ENCODE peak calls at places on chromosome 22, in four cellular contexts. F is mammary epithelial cell, B is GM23248, N is HL-60. X is an unnamed sample.

GRCh38 chr22:25236417-25236816 is 17.0 kb downstream of the CRYBB2 start:
- DNase-seq in F (no peak), B (no peak), N (no peak), X (no peak)

GRCh38 chr22:49010901-49011300 is 816.8 kb downstream of the BRD1 start:
- DNase-seq in F (no peak), B (no peak), N (no peak), X (no peak)

GRCh38 chr22:43205748-43206514 is 19.0 kb upstream of the TTLL12 start:
- DNase-seq in F (no peak), B (no peak), N (no peak), X (no peak)

GRCh38 chr22:35631597-35631996 is 14.5 kb upstream of the MB start:
- DNase-seq in F (peak), B (peak), N (no peak), X (no peak)

GRCh38 chr22:41523464-41524221 is 20.6 kb downstream of the POLR3H start:
- DNase-seq in F (no peak), B (peak), N (no peak), X (no peak)

GRCh38 chr22:23849009-23850006 is 8.4 kb upstream of the SLC2A11 start:
- DNase-seq in F (peak), B (peak), N (no peak), X (peak)

GRCh38 chr22:44195189-44195871 is 14.6 kb downstream of the PARVG start:
- DNase-seq in F (no peak), B (no peak), N (no peak), X (no peak)

GRCh38 chr22:42419328-42419881 is 12.8 kb downstream of the NFAM1 start:
- DNase-seq in F (no peak), B (no peak), N (no peak), X (no peak)

GRCh38 chr22:20520093-20520511 is 12.7 kb downstream of the MED15 start:
- DNase-seq in F (no peak), B (peak), N (no peak), X (no peak)

GRCh38 chr22:26847046-26847445 is 189.7 kb downstream of the MIAT start:
- DNase-seq in F (no peak), B (no peak), N (no peak), X (no peak)

GRCh38 chr22:49236541-49237075 is 591.1 kb downstream of the BRD1 start:
- DNase-seq in F (no peak), B (no peak), N (no peak), X (no peak)

GRCh38 chr22:46636221-46637002 is 16.2 kb downstream of the GRAMD4 start:
- DNase-seq in F (no peak), B (peak), N (no peak), X (no peak)

GRCh38 chr22:46633334-46633890 is 13.2 kb downstream of the GRAMD4 start:
- DNase-seq in F (no peak), B (no peak), N (no peak), X (no peak)

GRCh38 chr22:46632646-46633249 is 12.6 kb downstream of the GRAMD4 start:
- DNase-seq in F (no peak), B (no peak), N (no peak), X (no peak)

GRCh38 chr22:46635756-46636155 is 15.6 kb downstream of the GRAMD4 start:
- DNase-seq in F (no peak), B (no peak), N (no peak), X (no peak)

GRCh38 chr22:46634011-46634699 is 14.0 kb downstream of the GRAMD4 start:
- DNase-seq in F (no peak), B (no peak), N (no peak), X (no peak)
- H3K27ac ChIP-seq in F (no peak), B (no peak), N (no peak), X (peak)

DNA sequence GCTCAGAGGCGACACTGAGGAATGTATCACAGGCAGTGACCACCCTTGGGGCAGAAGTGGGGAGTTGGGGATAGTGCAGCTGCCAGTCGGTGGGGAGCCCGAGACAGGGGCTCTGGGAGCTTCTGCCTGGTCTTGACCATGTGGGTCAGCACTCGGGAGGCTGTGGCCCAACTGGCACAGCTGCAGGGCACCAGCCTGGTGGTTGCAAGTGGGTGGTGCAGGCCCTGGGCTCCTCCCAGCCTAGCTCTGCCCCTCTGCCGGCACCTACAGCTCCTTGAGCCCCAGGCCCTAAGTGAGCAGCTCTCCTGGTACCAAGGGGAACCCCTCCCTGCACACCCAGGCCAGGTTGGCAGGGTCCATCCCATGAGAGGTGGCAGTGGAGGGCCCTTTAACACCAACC is 12.6 kb upstream of the RASL10A start:
- DNase-seq in F (no peak), B (no peak), N (no peak), X (no peak)
- H3K4me3 ChIP-seq in F (no peak), B (no peak), N (no peak), X (no peak)

GRCh38 chr22:38165929-38166593 is 15.6 kb downstream of the PLA2G6 start:
- DNase-seq in F (no peak), B (no peak), N (no peak), X (no peak)

GRCh38 chr22:38163844-38164577 is 17.6 kb downstream of the PLA2G6 start:
- DNase-seq in F (no peak), B (no peak), N (no peak), X (no peak)

GRCh38 chr22:38164578-38164953 is 17.1 kb downstream of the PLA2G6 start:
- DNase-seq in F (no peak), B (no peak), N (no peak), X (no peak)

GRCh38 chr22:38167988-38168407 is 13.6 kb downstream of the PLA2G6 start:
- DNase-seq in F (peak), B (no peak), N (no peak), X (no peak)

GRCh38 chr22:38162881-38163843 is 18.5 kb downstream of the PLA2G6 start:
- DNase-seq in F (no peak), B (no peak), N (no peak), X (no peak)
- H3K27ac ChIP-seq in F (no peak), B (no peak), N (no peak), X (no peak)

DNA sequence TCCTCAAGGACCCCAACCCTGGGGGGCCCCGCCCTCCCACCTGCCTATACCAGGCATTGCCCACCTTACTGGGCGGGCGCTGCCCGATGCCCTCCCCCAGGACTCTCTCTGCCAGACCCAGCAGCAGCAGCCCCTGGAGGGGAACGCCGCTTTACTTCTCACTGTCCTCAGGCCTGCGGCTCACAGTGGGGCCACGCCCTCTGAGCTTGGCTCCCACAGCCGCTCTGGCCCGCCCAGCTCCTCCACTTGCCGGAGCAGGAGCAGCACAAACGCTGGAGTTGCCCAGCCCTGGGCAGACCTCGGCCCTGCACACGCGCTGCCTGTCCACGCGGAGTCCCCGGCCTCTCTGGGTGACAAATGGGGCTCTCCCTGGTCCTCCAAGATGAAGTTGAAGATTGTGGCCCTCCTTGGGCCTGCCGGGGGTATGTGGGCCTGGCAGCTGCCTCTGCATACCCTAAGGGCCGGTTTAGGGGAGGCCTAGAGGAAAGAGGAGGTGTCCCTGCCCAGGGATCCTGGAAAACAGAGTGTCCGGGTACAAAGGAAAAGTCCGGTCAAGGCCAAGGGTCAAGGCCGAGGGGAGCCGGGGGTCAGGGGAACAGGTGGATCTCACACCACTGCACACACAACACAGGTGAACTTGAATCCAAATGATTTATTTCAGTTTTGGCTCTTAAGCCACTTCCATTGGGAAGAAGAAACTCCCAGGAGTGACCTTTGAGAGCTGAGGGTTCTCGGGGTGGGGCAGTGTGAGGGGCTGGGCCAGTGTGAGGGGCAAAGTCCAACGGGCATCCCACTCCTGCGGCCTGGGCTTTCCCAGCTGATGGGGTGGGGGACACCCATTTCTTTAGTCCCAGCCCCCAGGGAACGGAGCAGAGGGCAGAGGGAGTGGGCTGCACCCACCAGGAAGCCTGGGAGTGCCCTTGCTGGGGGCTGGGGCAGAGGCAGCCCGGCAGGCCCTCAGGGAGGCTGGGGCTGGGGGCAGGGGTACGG is 674 bp upstream of the BAIAP2L2 start:
- DNase-seq in F (no peak), B (peak), N (no peak), X (peak)
- H3K4me3 ChIP-seq in F (no peak), B (no peak), N (no peak), X (no peak)

GRCh38 chr22:17786435-17787158 is 12.3 kb upstream of the BID start:
- DNase-seq in F (peak), B (peak), N (no peak), X (no peak)

GRCh38 chr22:17787159-17788022 is 13.1 kb upstream of the BID start:
- DNase-seq in F (no peak), B (peak), N (no peak), X (no peak)

GRCh38 chr22:17784776-17785175 is 10.5 kb upstream of the BID start:
- DNase-seq in F (no peak), B (no peak), N (no peak), X (no peak)

GRCh38 chr22:17783773-17784480 is 9.7 kb upstream of the BID start:
- DNase-seq in F (no peak), B (no peak), N (no peak), X (no peak)

GRCh38 chr22:17785185-17786184 is 11.2 kb upstream of the BID start:
- DNase-seq in F (peak), B (peak), N (no peak), X (peak)
- H3K27ac ChIP-seq in F (no peak), B (no peak), N (no peak), X (no peak)

GRCh38 chr22:45645526-45646414 is 25.9 kb upstream of the ATXN10 start:
- DNase-seq in F (peak), B (peak), N (peak), X (peak)
- H3K4me3 ChIP-seq in F (no peak), B (no peak), N (peak), X (no peak)